ENCODE peak calls at places on chromosome 17, in eight cellular contexts. K is endothelial cell of umbilical vein; H is testis; I is IMR-90; X is H1; F is mesendoderm; J is thoracic aorta; N is CD8-positive, alpha-beta T cell. M is an unnamed sample. For H3K36me3, the result is how much of the 10 kb centered on the place peaks cover.

GRCh38 chr17:524570-524969 is 172.0 kb upstream of the RPH3AL start:
- DNase-seq in J (no peak), X (no peak), I (no peak), H (no peak), N (no peak), F (no peak), K (no peak), M (no peak)

GRCh38 chr17:32463304-32463703 is 19.0 kb downstream of the PSMD11 start:
- DNase-seq in F (no peak), I (no peak), H (no peak), X (no peak), N (no peak), J (no peak), K (no peak), M (no peak)

GRCh38 chr17:13704333-13704732 is 102.6 kb upstream of the HS3ST3A1 start:
- DNase-seq in K (no peak), I (peak), F (no peak), H (no peak), N (no peak), J (no peak), X (no peak), M (no peak)

GRCh38 chr17:42659079-42659931 is at the start of gene TUBG2:
- DNase-seq in N (peak), X (peak), I (peak), K (peak), F (peak), J (no peak), H (peak), M (peak)

GRCh38 chr17:76240461-76241204 is at the start of gene RNF157:
- DNase-seq in F (peak), I (peak), X (peak), H (peak), N (peak), J (no peak), K (peak), M (peak)

GRCh38 chr17:44988256-44988942 is 20.3 kb upstream of the C1QL1 start:
- DNase-seq in I (no peak), F (peak), J (no peak), X (peak), K (no peak), N (no peak), H (no peak), M (no peak)

GRCh38 chr17:1344521-1344920 is 55.5 kb downstream of the YWHAE start:
- DNase-seq in H (no peak), J (no peak), N (no peak), F (no peak), X (no peak), I (no peak), K (no peak), M (no peak)

GRCh38 chr17:4230142-4230541 is 33.6 kb downstream of the ANKFY1 start:
- DNase-seq in H (peak), K (peak), I (peak), X (no peak), N (no peak), F (peak), J (peak), M (no peak)

GRCh38 chr17:49748791-49749190 is 15.1 kb downstream of the FAM117A start:
- DNase-seq in H (no peak), F (no peak), N (peak), X (no peak), I (no peak), J (no peak), K (no peak), M (no peak)

GRCh38 chr17:33712120-33712519 is 419.0 kb upstream of the ASIC2 start:
- DNase-seq in I (no peak), K (no peak), J (no peak), X (no peak), N (no peak), F (peak), H (peak), M (no peak)

GRCh38 chr17:42428141-42428944 is 5.3 kb upstream of the CAVIN1 start:
- DNase-seq in H (peak), X (no peak), N (peak), J (peak), I (peak), F (peak), K (peak), M (peak)

GRCh38 chr17:18158022-18158600 is 25.5 kb upstream of the ALKBH5 start:
- DNase-seq in J (peak), F (peak), I (peak), X (peak), H (peak), N (peak), K (peak), M (no peak)

GRCh38 chr17:62194401-62194800 is 129.3 kb upstream of the MED13 start:
- DNase-seq in H (no peak), N (no peak), K (peak), X (no peak), I (no peak), J (no peak), F (no peak), M (no peak)

GRCh38 chr17:72118588-72119279 is 2.1 kb upstream of the SOX9 start:
- DNase-seq in X (peak), K (peak), N (no peak), J (no peak), H (peak), F (peak), I (peak), M (peak)

GRCh38 chr17:52027081-52027480 is 131.4 kb downstream of the CA10 start:
- DNase-seq in H (no peak), J (no peak), F (peak), N (no peak), K (no peak), I (no peak), X (no peak), M (no peak)

GRCh38 chr17:7132511-7133094 is 18.0 kb upstream of the ASGR2 start:
- DNase-seq in N (peak), H (no peak), F (peak), I (no peak), K (peak), J (no peak), X (peak), M (no peak)
- H3K4me3 ChIP-seq in N (no peak), H (no peak), F (no peak), I (no peak), K (no peak), J (no peak), X (peak), M (no peak)

GRCh38 chr17:78834571-78834970 is 6.0 kb downstream of the USP36 start:
- DNase-seq in N (no peak), J (no peak), K (no peak), I (no peak), F (no peak), X (no peak), H (no peak), M (no peak)
- H3K36me3 ChIP-seq in N (half or more), J (half or more), K (under half), I (half or more), F (under half), X (under half), H (under half), M (half or more)

GRCh38 chr17:48549909-48550308 is 5.0 kb upstream of the HOXB2 start:
- DNase-seq in X (no peak), N (no peak), H (no peak), J (no peak), F (no peak), K (no peak), I (peak), M (no peak)

GRCh38 chr17:48548687-48549621 is 4.0 kb upstream of the HOXB2 start:
- DNase-seq in X (no peak), F (no peak), J (no peak), K (no peak), N (no peak), I (peak), H (no peak), M (no peak)

GRCh38 chr17:48551601-48552452 is 6.9 kb upstream of the HOXB2 start:
- DNase-seq in N (no peak), F (no peak), J (no peak), X (no peak), I (peak), K (no peak), H (no peak), M (no peak)

GRCh38 chr17:48551206-48551597 is 6.3 kb upstream of the HOXB2 start:
- DNase-seq in J (no peak), F (no peak), K (no peak), N (no peak), H (no peak), X (no peak), I (peak), M (no peak)

DNA sequence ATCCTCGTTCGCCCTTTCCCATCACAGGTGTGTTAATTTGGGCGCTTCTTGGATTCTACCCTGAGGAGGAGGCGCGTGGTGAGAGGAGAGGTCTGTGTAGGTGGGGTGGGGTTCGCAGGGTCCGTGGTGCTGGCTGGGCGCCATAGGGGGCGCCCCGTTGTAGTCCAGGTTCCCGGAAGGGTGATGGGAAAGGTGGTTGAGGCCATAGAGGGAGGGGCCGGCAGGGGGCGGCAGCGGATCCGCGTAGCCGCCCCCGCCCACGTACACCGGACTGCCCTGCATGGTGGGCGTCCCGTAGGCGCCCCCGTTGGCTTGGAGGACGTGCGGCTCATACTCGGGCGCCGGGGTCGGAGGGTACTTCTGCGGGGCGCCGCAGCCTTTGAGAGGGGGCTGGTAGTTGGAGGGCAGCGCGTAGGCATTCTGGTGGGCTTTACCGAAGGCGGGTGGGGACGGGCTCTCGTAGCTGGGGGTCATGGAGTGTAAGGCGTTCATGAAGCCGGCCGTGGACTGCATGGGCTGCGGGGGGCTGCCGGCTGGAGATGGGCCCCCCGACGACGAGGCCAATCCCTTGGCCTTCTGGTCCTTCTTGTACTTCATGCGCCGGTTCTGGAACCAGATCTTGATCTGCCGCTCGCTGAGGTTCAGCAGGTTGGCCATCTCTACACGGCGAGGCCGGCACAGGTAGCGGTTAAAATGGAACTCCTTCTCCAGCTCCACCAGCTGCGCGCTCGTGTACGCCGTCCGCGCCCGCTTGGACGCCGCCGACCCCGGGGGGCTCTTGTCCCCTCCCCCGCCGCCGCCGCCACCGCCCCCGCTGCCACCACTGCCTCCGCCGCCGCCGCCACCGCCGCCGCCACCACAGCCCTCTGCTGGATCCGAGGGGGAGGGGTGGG is 5.7 kb upstream of the HOXB2 start:
- DNase-seq in K (no peak), H (peak), I (peak), N (no peak), F (no peak), X (no peak), J (no peak), M (no peak)
- H3K27ac ChIP-seq in K (no peak), H (no peak), I (peak), N (no peak), F (no peak), X (no peak), J (peak), M (no peak)

DNA sequence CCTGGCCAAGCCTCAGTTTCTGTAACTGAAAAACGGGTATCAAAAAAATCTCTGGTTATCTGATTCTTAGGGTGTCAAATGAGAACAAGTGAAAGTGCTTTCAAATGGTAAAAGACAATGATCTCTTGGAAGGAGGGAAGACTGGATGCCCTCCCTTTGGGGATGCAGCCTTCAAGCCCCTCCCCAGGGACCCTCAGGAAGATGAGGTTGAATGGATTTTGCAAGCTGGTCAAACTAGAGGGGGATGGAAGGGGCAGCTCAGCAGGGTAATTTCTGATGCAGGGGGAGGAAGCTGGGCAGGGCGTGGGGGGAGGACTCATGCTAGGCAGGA is 22.4 kb downstream of the ARHGAP23 start:
- DNase-seq in F (no peak), K (no peak), J (no peak), H (no peak), N (no peak), X (no peak), I (no peak), M (no peak)
- H3K4me3 ChIP-seq in F (no peak), K (peak), J (no peak), H (no peak), N (no peak), X (peak), I (no peak), M (peak)

DNA sequence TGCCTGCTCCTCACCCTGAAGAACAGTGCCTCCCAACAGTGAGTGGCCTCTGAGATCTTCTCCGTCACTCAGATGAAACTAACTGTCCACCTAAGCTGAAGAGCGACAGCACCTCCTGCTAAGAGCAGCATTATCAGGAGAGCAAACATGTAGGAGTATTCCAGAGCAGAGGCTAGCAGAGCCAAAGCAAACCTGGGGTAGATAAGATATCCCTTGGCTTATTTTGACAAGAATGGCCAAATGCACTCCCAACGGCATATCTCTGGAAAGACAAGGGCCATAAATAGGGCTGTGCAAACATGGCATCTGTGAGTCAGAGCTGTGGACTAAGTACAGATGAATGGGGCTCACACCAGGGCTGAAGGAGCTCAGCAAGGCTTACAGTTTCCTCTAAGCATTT is 96.3 kb downstream of the NDEL1 start:
- DNase-seq in I (peak), X (no peak), F (no peak), J (no peak), N (no peak), H (no peak), K (no peak), M (no peak)
- H3K36me3 ChIP-seq in I (under half), X (under half), F (under half), J (half or more), N (under half), H (under half), K (under half), M (half or more)